ENCODE peak calls at places on chromosomes 4 and X, in five cellular contexts. G, H, I, D and B are unnamed samples.

GRCh38 chr4:163565228-163566040 is 70.9 kb downstream of the TMA16 start:
- DNase-seq in I (no peak), D (no peak), G (no peak), H (no peak), B (no peak)

GRCh38 chrX:129876734-129877395 is 29.1 kb upstream of the UTP14A start:
- DNase-seq in I (no peak), G (no peak), D (peak), H (no peak), B (no peak)

GRCh38 chr4:175560628-175561027 is 251.4 kb downstream of the GPM6A start:
- DNase-seq in I (no peak), H (no peak), D (no peak), G (no peak), B (no peak)

GRCh38 chr4:121155893-121156292 is 8.2 kb downstream of the TNIP3 start:
- DNase-seq in G (no peak), H (no peak), D (no peak), I (no peak), B (no peak)

GRCh38 chr4:113356452-113356851 is 307.0 kb downstream of the ANK2 start:
- DNase-seq in H (no peak), I (no peak), D (no peak), G (no peak), B (no peak)

GRCh38 chrX:119605398-119605738 is 856 bp downstream of the NKRF start:
- DNase-seq in G (no peak), D (peak), H (no peak), I (no peak), B (no peak)

GRCh38 chrX:155094468-155095061 is 23.3 kb downstream of the BRCC3 start:
- DNase-seq in H (peak), I (no peak), G (no peak), D (no peak), B (no peak)

GRCh38 chrX:17564689-17565409 is 172.4 kb upstream of the SCML1 start:
- DNase-seq in D (peak), G (no peak), H (no peak), I (no peak), B (no peak)

GRCh38 chr4:137226900-137227299 is 305.4 kb downstream of the PCDH18 start:
- DNase-seq in H (no peak), G (no peak), D (no peak), I (no peak), B (no peak)

GRCh38 chr4:53763813-53764597 is 172.7 kb upstream of the LNX1 start:
- DNase-seq in H (no peak), G (no peak), D (no peak), I (no peak), B (no peak)

GRCh38 chr4:18014269-18014668 is 7.3 kb downstream of the LCORL start:
- DNase-seq in D (no peak), G (no peak), I (no peak), H (no peak), B (no peak)

GRCh38 chr4:148542922-148543623 is 100.9 kb upstream of the NR3C2 start:
- DNase-seq in D (no peak), I (no peak), G (no peak), H (no peak), B (no peak)

GRCh38 chrX:23668335-23668734 is 1.0 kb downstream of the PRDX4 start:
- DNase-seq in H (no peak), G (no peak), D (no peak), I (no peak), B (no peak)

GRCh38 chr4:6301051-6301731 is 31.5 kb downstream of the WFS1 start:
- DNase-seq in G (no peak), I (no peak), H (no peak), D (no peak), B (no peak)

GRCh38 chrX:20221902-20222301 is 44.8 kb downstream of the RPS6KA3 start:
- DNase-seq in D (no peak), G (no peak), H (no peak), I (no peak), B (no peak)

GRCh38 chrX:2589186-2590020 is 88.6 kb upstream of the DHRSX start:
- DNase-seq in H (no peak), G (no peak), I (no peak), D (no peak), B (no peak)

GRCh38 chrX:73916931-73917657 is 354.1 kb downstream of the CHIC1 start:
- DNase-seq in D (no peak), G (no peak), H (no peak), I (no peak), B (no peak)